ENCODE peak calls at places on chromosomes 4 and X, in six cellular contexts. One of them, this sample, is unnamed.

GRCh38 chrX:107716816-107717700 is 58.5 kb downstream of the TSC22D3 start:
- DNase-seq in bronchial epithelial cell: peak
- DNase-seq in A172: peak
- DNase-seq in NB4: peak
- DNase-seq in activated naive CD8-positive, alpha-beta T cell treated with anti-CD3 and anti-CD28 coated beads for 36 hours: peak
- DNase-seq in fibroblast of lung: peak
- DNase-seq in this sample: peak

GRCh38 chrX:23386726-23387125 is 52.1 kb downstream of the PTCHD1 start:
- DNase-seq in fibroblast of lung: no peak
- DNase-seq in A172: no peak
- DNase-seq in bronchial epithelial cell: peak
- DNase-seq in NB4: no peak
- DNase-seq in activated naive CD8-positive, alpha-beta T cell treated with anti-CD3 and anti-CD28 coated beads for 36 hours: no peak
- DNase-seq in this sample: no peak

GRCh38 chr4:57501715-57502114 is 391.5 kb upstream of the IGFBP7 start:
- DNase-seq in A172: peak
- DNase-seq in NB4: no peak
- DNase-seq in fibroblast of lung: peak
- DNase-seq in bronchial epithelial cell: peak
- DNase-seq in activated naive CD8-positive, alpha-beta T cell treated with anti-CD3 and anti-CD28 coated beads for 36 hours: no peak
- DNase-seq in this sample: no peak

GRCh38 chr4:39470402-39470801 is 11.5 kb downstream of the LIAS start:
- DNase-seq in NB4: no peak
- DNase-seq in bronchial epithelial cell: no peak
- DNase-seq in A172: no peak
- DNase-seq in fibroblast of lung: no peak
- DNase-seq in activated naive CD8-positive, alpha-beta T cell treated with anti-CD3 and anti-CD28 coated beads for 36 hours: no peak
- DNase-seq in this sample: no peak

GRCh38 chr4:98608343-98608742 is 50.1 kb downstream of the TSPAN5 start:
- DNase-seq in bronchial epithelial cell: no peak
- DNase-seq in NB4: no peak
- DNase-seq in A172: no peak
- DNase-seq in activated naive CD8-positive, alpha-beta T cell treated with anti-CD3 and anti-CD28 coated beads for 36 hours: no peak
- DNase-seq in fibroblast of lung: no peak
- DNase-seq in this sample: no peak

GRCh38 chr4:93870876-93871458 is 42.4 kb downstream of the ATOH1 start:
- DNase-seq in fibroblast of lung: no peak
- DNase-seq in bronchial epithelial cell: no peak
- DNase-seq in NB4: no peak
- DNase-seq in A172: no peak
- DNase-seq in activated naive CD8-positive, alpha-beta T cell treated with anti-CD3 and anti-CD28 coated beads for 36 hours: no peak
- DNase-seq in this sample: no peak

GRCh38 chr4:64771149-64771548 is 361.9 kb upstream of the TECRL start:
- DNase-seq in NB4: no peak
- DNase-seq in A172: no peak
- DNase-seq in activated naive CD8-positive, alpha-beta T cell treated with anti-CD3 and anti-CD28 coated beads for 36 hours: no peak
- DNase-seq in fibroblast of lung: no peak
- DNase-seq in bronchial epithelial cell: no peak
- DNase-seq in this sample: no peak

GRCh38 chrX:24561121-24561520 is 86.0 kb downstream of the PCYT1B start:
- DNase-seq in bronchial epithelial cell: peak
- DNase-seq in NB4: peak
- DNase-seq in activated naive CD8-positive, alpha-beta T cell treated with anti-CD3 and anti-CD28 coated beads for 36 hours: no peak
- DNase-seq in fibroblast of lung: no peak
- DNase-seq in A172: peak
- DNase-seq in this sample: no peak

GRCh38 chr4:139246166-139246565 is 33.9 kb downstream of the MGARP start:
- DNase-seq in activated naive CD8-positive, alpha-beta T cell treated with anti-CD3 and anti-CD28 coated beads for 36 hours: no peak
- DNase-seq in fibroblast of lung: no peak
- DNase-seq in NB4: no peak
- DNase-seq in A172: no peak
- DNase-seq in bronchial epithelial cell: no peak
- DNase-seq in this sample: no peak